ENCODE peak calls at places on chromosomes 11 and 22, in five cellular contexts. P is K562, X is ovary, B is spleen, S is cardiac fibroblast. O is an unnamed sample.

GRCh38 chr11:125569913-125570621 is 790 bp downstream of the EI24 start:
- DNase-seq in B (no peak), S (peak), P (peak), X (no peak), O (peak)

GRCh38 chr11:94032725-94033124 is 11.6 kb downstream of the HEPHL1 start:
- DNase-seq in B (no peak), S (no peak), P (no peak), X (no peak), O (no peak)

GRCh38 chr11:44601471-44602370 is 36.3 kb downstream of the CD82 start:
- DNase-seq in B (peak), X (no peak), S (no peak), P (no peak), O (no peak)

GRCh38 chr11:120801801-120802689 is 221.9 kb upstream of the TBCEL start:
- DNase-seq in S (peak), B (no peak), X (peak), P (peak), O (peak)

GRCh38 chr11:82229346-82229745 is 504.3 kb downstream of the FAM181B start:
- DNase-seq in P (peak), S (peak), B (no peak), X (no peak), O (peak)

GRCh38 chr22:23220485-23221350 is 40.4 kb downstream of the BCR start:
- DNase-seq in B (peak), X (no peak), P (no peak), S (peak), O (peak)

GRCh38 chr22:27594020-27594419 is 207.5 kb downstream of the MN1 start:
- DNase-seq in B (peak), X (no peak), S (no peak), P (no peak), O (no peak)

GRCh38 chr11:85725510-85726258 is 39.7 kb upstream of the CCDC89 start:
- DNase-seq in X (no peak), B (no peak), P (no peak), S (peak), O (peak)

GRCh38 chr11:2955896-2956476 is 26.8 kb upstream of the PHLDA2 start:
- DNase-seq in B (no peak), P (no peak), S (no peak), X (no peak), O (no peak)
- TF ChIP-seq CTCF in B (no peak), P (no peak), S (no peak), X (no peak), O (no peak)

DNA sequence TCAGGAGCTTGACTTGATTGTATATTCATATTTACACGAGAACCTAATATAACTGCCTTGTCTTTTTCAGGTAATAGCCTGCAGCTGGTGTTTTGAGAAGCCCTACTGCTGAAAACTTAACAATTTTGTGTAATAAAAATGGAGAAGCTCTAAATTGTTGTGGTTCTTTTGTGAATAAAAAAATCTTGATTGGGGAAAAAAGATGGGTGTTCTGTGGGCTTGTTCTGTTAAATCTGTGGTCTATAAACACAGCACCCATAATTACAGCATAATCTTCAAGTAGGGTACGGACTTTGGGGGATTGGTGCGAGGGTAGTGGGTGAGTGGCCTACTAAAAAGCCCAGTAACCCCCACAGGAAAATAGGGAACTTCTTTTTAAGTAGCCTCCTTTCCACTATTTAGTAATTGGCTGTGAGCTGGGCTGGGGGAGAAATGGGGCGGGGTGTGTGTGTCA is 7.5 kb downstream of the MALAT1 start:
- DNase-seq in S (no peak), P (no peak), X (no peak), B (no peak), O (no peak)
- H3K4me3 ChIP-seq in S (peak), P (peak), X (peak), B (peak), O (no peak)

GRCh38 chr11:16969010-16970004 is 44.9 kb downstream of the PLEKHA7 start:
- DNase-seq in X (no peak), B (no peak), P (no peak), S (no peak), O (peak)
- TF ChIP-seq CTCF in X (no peak), B (no peak), P (no peak), S (no peak), O (no peak)

GRCh38 chr22:45262931-45263789 is 21.6 kb upstream of the UPK3A start:
- DNase-seq in S (no peak), B (peak), P (no peak), X (no peak), O (no peak)

GRCh38 chr22:45263790-45264269 is 20.9 kb upstream of the UPK3A start:
- DNase-seq in X (peak), S (peak), B (peak), P (peak), O (peak)

GRCh38 chr22:45261407-45262088 is 20.9 kb upstream of the KIAA0930 start:
- DNase-seq in S (no peak), B (no peak), P (no peak), X (no peak), O (no peak)

GRCh38 chr22:45259754-45260394 is 19.2 kb upstream of the KIAA0930 start:
- DNase-seq in B (no peak), X (no peak), S (no peak), P (no peak), O (no peak)

GRCh38 chr22:45262195-45262930 is 21.7 kb upstream of the KIAA0930 start:
- DNase-seq in P (no peak), B (no peak), X (no peak), S (no peak), O (no peak)
- H3K4me3 ChIP-seq in P (no peak), B (no peak), X (no peak), S (no peak), O (no peak)

DNA sequence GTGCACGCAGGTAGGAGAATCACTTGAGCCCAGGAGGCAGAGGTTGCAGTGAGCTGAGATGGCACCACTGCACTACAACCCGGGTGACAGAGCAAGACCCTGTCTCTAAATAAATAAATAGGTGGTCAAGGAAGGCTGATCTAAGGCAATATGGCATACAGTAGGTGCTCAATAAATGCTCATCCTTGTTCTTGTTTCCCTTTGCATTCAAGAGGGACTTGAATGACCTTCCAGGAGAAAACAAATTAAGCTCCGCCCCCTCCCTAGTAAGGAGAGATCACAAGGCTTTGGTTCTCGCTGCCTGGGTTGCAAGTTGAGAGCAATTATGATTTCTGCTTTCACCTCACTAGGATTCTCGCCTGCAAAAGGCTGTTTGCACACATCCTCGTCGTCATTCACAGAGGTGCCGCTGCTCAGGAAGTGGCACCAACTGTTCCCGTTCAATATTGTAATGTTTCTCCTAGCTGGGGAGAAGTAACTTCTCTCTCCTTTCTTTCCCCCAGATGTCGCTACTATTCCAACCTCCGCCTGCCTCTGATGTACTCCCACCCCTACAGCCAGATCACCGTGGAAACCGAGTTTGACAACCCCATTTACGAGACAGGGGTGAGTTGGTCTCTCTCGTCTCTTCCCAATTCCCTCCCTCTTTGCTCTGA is 51.8 kb upstream of the ASPHD2 start:
- DNase-seq in P (peak), B (no peak), S (no peak), X (no peak), O (no peak)
- TF ChIP-seq CTCF in P (peak), B (no peak), S (no peak), X (no peak), O (no peak)

O was measured in bronchial epithelial cell.